ENCODE peak calls at places on chromosomes 6 and 20, in five cellular contexts. W is AG10803, K is transverse colon, S is mammary epithelial cell, D is prostate gland. N is an unnamed sample.

GRCh38 chr6:160455484-160456213 is 107.5 kb downstream of the SLC22A3 start:
- DNase-seq in W (peak; percentile 46), K (peak; percentile 64), S (peak; percentile 28), D (peak; percentile 61), N (peak; percentile 42)

GRCh38 chr20:50248104-50248631 is 57.5 kb downstream of the CEBPB start:
- DNase-seq in W (peak; percentile 43), K (no peak), S (peak; percentile 64), D (no peak), N (peak; percentile 35)

GRCh38 chr6:107618672-107619071 is 128.8 kb downstream of the SOBP start:
- DNase-seq in W (no peak), K (peak; percentile 20), S (no peak), D (no peak), N (no peak)

GRCh38 chr6:162681447-162681846 is 46.1 kb downstream of the PRKN start:
- DNase-seq in W (no peak), K (no peak), S (no peak), D (no peak), N (no peak)

GRCh38 chr6:38012573-38012972 is 193.0 kb downstream of the ZFAND3 start:
- DNase-seq in W (peak; percentile 45), K (no peak), S (peak; percentile 30), D (no peak), N (peak; percentile 59)

GRCh38 chr20:44911264-44911921 is 1.5 kb downstream of the PABPC1L start:
- DNase-seq in W (peak; percentile 29), K (peak; percentile 52), S (peak; percentile 38), D (peak; percentile 16), N (peak; percentile 51)

GRCh38 chr6:16473184-16473907 is 235.0 kb downstream of the GMPR start:
- DNase-seq in W (no peak), K (peak; percentile 44), S (no peak), D (no peak), N (no peak)

GRCh38 chr6:53611342-53611741 is 54.2 kb downstream of the KLHL31 start:
- DNase-seq in W (no peak), K (no peak), S (peak; percentile 95), D (no peak), N (peak; percentile 15)

GRCh38 chr6:98835149-98836024 is 1.0 kb downstream of the POU3F2 start:
- DNase-seq in W (no peak), K (no peak), S (no peak), D (no peak), N (no peak)

GRCh38 chr6:10460096-10460495 is 45.2 kb upstream of the TFAP2A start:
- DNase-seq in W (no peak), K (no peak), S (no peak), D (no peak), N (no peak)
- H3K4me3 ChIP-seq in W (no peak overlapping the region), K (no peak overlapping the region), S (no peak overlapping the region), D (no peak overlapping the region), N (no peak overlapping the region)

DNA sequence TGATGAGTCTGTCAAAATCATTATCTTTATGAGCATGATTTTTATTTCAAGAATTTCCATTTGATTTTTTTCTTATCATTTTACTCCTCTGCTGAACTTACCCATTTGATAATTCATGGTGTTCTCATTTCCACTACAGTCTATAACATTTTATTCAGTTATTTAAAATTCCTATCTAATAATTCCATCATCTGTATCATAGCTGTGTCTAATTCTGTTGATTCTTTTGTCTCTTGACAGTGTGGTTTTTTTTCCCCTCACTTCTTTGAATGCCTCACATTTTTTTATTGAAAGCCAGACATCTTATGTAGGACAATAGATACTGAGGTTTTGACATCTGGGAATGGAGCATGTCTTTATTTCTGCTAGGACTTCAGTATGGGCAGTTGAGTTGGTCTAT is 16.5 kb upstream of the APCDD1L start:
- DNase-seq in W (no peak), K (no peak), S (no peak), D (no peak), N (no peak)
- H3K4me3 ChIP-seq in W (no peak overlapping the region), K (no peak overlapping the region), S (no peak overlapping the region), D (no peak overlapping the region), N (no peak overlapping the region)

GRCh38 chr6:124990988-124991387 is 28.8 kb downstream of the RNF217 start:
- DNase-seq in W (no peak), K (no peak), S (no peak), D (no peak), N (no peak)
- H3K4me3 ChIP-seq in W (no peak overlapping the region), K (no peak overlapping the region), S (no peak overlapping the region), D (no peak overlapping the region), N (no peak overlapping the region)

GRCh38 chr6:15392182-15392581 is 146.3 kb downstream of the JARID2 start:
- DNase-seq in W (no peak), K (no peak), S (no peak), D (no peak), N (no peak)

GRCh38 chr6:15387118-15387517 is 141.2 kb downstream of the JARID2 start:
- DNase-seq in W (peak; percentile 52), K (no peak), S (no peak), D (no peak), N (no peak)

GRCh38 chr6:15391500-15391899 is 145.6 kb downstream of the JARID2 start:
- DNase-seq in W (no peak), K (no peak), S (no peak), D (no peak), N (no peak)

GRCh38 chr6:15389079-15389758 is 143.3 kb downstream of the JARID2 start:
- DNase-seq in W (peak; percentile 58), K (no peak), S (no peak), D (peak; percentile 26), N (no peak)

DNA sequence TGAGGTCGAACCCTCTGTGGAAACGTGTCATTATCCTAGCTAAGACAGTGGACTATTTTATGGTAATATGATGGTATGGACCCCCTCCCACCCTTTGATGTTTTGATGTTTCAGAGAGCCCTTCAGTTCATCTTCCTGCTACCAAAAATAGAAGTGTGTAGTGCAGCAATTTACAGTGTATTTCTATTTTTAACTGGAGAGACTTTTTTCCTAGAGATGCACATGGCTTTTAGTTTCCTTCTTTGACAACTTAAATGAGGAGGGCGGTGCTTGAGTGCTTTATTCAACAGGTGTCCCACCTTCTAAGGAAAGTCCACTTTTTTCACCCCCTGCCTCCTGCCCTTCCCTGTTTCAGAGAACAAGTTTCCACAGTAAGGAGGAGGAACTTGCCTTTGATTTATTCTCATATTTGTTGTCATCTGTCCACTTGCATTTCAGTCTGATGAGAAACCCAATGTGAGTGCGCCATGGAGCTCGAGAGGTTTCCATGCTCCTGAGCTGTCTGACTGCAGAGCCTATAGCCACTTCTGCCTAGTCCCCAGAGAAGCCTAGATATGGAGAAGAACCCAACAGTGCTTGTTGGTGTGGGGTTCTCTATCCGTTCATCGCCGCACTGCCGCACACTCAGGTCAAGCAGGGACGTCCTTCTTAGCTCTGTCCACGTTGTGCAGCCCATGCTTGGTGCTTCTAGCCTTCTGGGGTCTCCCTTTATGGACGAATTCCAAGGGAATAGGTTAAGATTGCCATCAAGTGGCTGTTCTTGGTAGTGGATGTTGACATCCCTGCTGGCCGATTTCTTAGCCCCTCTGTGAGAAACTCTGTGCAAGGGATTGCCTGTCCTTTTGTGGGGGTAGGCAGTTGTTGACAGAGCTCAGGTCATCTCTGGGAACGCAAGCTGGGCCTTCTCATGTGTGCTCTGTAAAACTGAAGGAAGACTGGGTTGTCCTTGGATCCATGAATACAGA is 144.2 kb downstream of the JARID2 start:
- DNase-seq in W (peak; percentile 40), K (no peak), S (no peak), D (no peak), N (peak; percentile 41)
- H3K4me3 ChIP-seq in W (no peak overlapping the region), K (no peak overlapping the region), S (no peak overlapping the region), D (no peak overlapping the region), N (no peak overlapping the region)

GRCh38 chr20:5133998-5134397 is 7.2 kb downstream of the CDS2 start:
- DNase-seq in W (no peak), K (no peak), S (no peak), D (no peak), N (no peak)

GRCh38 chr20:5136096-5136495 is 9.3 kb downstream of the CDS2 start:
- DNase-seq in W (no peak), K (no peak), S (no peak), D (no peak), N (no peak)

GRCh38 chr20:5140195-5140594 is 13.4 kb downstream of the CDS2 start:
- DNase-seq in W (no peak), K (no peak), S (no peak), D (no peak), N (no peak)

GRCh38 chr20:5131502-5131901 is 4.7 kb downstream of the CDS2 start:
- DNase-seq in W (no peak), K (no peak), S (no peak), D (no peak), N (no peak)

DNA sequence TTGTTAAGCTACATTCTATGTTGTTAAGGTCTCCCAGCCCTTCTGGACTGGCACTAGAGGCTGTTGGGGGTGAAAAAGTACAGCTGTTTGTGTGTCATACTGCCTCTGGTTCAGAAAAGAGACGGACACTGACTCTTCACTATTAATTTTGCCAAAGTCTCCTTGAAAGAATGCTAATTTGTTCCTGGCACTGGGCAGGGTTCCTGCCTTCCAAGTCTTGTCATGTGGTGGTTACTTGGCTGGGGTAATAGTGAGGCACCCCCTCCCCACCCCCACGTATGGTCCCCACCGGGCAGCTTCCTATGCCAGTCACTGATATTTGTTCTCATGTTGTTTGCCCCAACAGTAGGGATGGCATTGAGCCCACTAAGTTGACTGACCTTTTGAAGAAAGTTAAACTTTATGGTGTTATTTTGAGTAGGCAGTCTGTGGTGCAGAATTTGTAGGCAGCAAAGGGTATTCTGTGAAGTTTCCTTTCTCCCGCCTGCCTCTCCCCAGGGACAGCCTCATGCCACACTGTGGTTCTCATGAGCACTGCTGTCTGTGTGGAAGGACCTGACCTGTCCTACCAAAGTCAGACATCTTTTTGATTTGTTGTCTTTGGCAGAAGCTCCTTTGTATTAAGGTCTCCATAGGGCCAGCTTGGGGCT is 8.7 kb downstream of the CDS2 start:
- DNase-seq in W (no peak), K (no peak), S (no peak), D (no peak), N (no peak)
- H3K4me3 ChIP-seq in W (no peak overlapping the region), K (no peak overlapping the region), S (no peak overlapping the region), D (no peak overlapping the region), N (no peak overlapping the region)